ENCODE peak calls at places on chromosomes 6 and 20, in four cellular contexts. N is GM12878, M is HepG2, B is H1. T is an unnamed sample.

GRCh38 chr20:52996726-52997125 is 24.6 kb downstream of the TSHZ2 start:
- DNase-seq in B (no peak), M (no peak), N (no peak), T (no peak)

GRCh38 chr6:56677559-56677958 is 34.9 kb upstream of the DST start:
- DNase-seq in M (no peak), B (no peak), N (no peak), T (no peak)

GRCh38 chr6:144578385-144579350 is 293.5 kb downstream of the UTRN start:
- DNase-seq in N (no peak), B (no peak), M (peak; percentile 92), T (no peak)

GRCh38 chr20:57091748-57092111 is 174.7 kb downstream of the BMP7 start:
- DNase-seq in B (no peak), N (no peak), M (no peak), T (no peak)

GRCh38 chr6:7991992-7992815 is 72.0 kb downstream of the BLOC1S5 start:
- DNase-seq in B (no peak), M (peak; percentile 69), N (peak; percentile 13), T (peak; percentile 64)

GRCh38 chr6:37507690-37508421 is 8.2 kb upstream of the CCDC167 start:
- DNase-seq in B (no peak), N (no peak), M (no peak), T (no peak)

GRCh38 chr6:90048191-90048969 is 154.1 kb downstream of the GJA10 start:
- DNase-seq in B (no peak), N (no peak), M (no peak), T (no peak)

GRCh38 chr20:59159091-59159821 is 4.4 kb upstream of the ZNF831 start:
- DNase-seq in N (no peak), B (peak; percentile 64), M (no peak), T (no peak)

GRCh38 chr6:44248579-44248978 is 1.7 kb downstream of the HSP90AB1 start:
- DNase-seq in N (no peak), M (no peak), B (no peak), T (no peak)

GRCh38 chr6:135250751-135251356 is 69.7 kb downstream of the MYB start:
- DNase-seq in B (peak; percentile 56), M (peak; percentile 49), N (no peak), T (no peak)

GRCh38 chr6:110511401-110511800 is 35.0 kb upstream of the SLC22A16 start:
- DNase-seq in B (peak; percentile 52), N (no peak), M (no peak), T (no peak)

GRCh38 chr6:96704713-96705112 is 132.6 kb downstream of the GPR63 start:
- DNase-seq in B (no peak), N (no peak), M (no peak), T (no peak)

GRCh38 chr20:34375977-34376430 is 12.9 kb downstream of the ITCH start:
- DNase-seq in N (no peak), M (peak; percentile 53), B (no peak), T (no peak)

GRCh38 chr20:61719691-61720347 is 345.9 kb downstream of the TAF4 start:
- DNase-seq in N (no peak), B (no peak), M (no peak), T (no peak)

GRCh38 chr20:17431621-17432364 is 99.4 kb downstream of the BFSP1 start:
- DNase-seq in N (no peak), B (peak; percentile 85), M (peak; percentile 57), T (peak; percentile 61)

GRCh38 chr6:5517781-5518180 is 256.5 kb downstream of the FARS2 start:
- DNase-seq in B (no peak), N (no peak), M (no peak), T (no peak)

GRCh38 chr6:19753822-19754221 is 83.3 kb upstream of the ID4 start:
- DNase-seq in N (no peak), B (no peak), M (no peak), T (no peak)

GRCh38 chr6:4489538-4489937 is 286.7 kb upstream of the CDYL start:
- DNase-seq in B (no peak), M (no peak), N (no peak), T (no peak)

GRCh38 chr6:112839525-112839961 is 492.4 kb downstream of the RFPL4B start:
- DNase-seq in M (no peak), B (no peak), N (no peak), T (no peak)

GRCh38 chr20:45405566-45406259 is 2.4 kb upstream of the DBNDD2 start:
- DNase-seq in M (no peak), B (peak; percentile 66), N (no peak), T (peak; percentile 51)

GRCh38 chr6:34485321-34486060 is 19.6 kb downstream of the PACSIN1 start:
- DNase-seq in N (no peak), M (no peak), B (no peak), T (no peak)

GRCh38 chr6:112927641-112928040 is 580.5 kb downstream of the RFPL4B start:
- DNase-seq in M (no peak), N (no peak), B (no peak), T (no peak)

GRCh38 chr20:38882600-38882999 is 43.6 kb upstream of the FAM83D start:
- DNase-seq in N (no peak), B (no peak), M (no peak), T (no peak)
- H3K4me1 ChIP-seq in N (peaks cover 39% of the 10 kb centered on the region), B (no peaks in the 10 kb centered on the region), M (peaks cover 12% of the 10 kb centered on the region), T (peaks cover 7% of the 10 kb centered on the region)

DNA sequence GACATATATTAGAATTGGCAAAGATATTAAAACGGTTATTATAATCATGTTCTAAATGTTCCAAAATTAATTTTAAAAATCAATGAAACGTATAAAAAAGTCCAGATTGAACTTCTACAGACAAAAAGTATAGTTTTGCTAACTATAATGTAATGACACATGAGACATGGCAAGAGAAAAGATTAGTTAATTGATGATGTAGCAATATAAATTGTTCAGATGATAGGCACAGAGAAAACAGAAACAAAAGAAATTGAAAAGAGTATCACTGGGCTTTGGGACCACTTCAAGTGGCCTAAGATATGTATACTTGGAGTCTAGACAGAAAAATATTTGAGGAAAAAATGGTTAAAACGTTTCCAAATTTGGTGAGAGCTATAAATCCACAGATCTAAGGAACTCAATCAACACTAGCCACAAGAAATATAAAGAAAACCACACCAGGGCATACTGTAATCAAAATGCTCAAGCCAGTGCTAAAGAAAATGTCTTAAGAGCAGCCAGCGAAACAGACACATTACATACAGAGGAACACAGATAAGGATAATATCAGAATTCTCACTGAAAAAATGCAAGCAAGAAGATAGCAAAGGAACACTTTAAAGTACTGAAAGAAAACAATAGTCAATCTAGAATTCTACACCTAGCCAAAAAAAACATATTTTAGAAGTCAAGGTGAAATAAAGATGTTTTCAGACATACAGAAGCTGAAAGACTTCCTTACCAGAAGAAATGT is 172.6 kb upstream of the FOXQ1 start:
- DNase-seq in N (no peak), B (no peak), M (no peak), T (no peak)
- TF ChIP-seq ATF3 in N (no peak), B (no peak), M (no peak), T (no peak)

DNA sequence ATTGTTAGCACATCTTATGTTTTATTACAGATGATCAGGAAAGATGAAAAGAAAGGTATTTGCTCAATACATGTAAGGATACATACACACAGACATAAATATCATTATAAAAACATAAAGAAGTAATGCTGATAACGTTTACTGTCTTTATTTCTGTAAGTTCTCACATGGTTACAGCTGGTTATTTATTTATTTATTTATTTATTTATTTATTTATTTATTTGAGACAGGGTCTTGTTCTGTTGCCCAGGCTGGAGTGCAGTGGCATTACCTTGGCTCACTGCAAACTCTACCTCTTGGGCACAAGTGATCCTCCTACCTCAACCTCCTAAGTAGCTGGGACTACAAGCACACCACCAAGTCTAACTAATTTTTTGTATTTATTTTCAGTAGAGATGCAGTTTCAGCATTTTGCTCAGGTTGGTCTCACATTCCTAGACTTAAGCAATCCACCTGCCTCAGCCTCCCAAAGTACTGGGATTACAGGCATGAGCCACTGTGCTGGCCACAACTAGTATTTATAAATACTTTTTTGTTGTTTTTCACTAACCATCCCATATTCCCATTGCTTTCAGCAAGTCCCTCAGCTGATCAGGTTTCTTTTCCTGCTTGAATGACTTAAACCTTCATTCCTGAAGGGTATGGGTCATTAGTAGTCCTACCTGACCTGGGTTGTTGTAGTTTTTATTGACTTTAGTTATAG is 35.8 kb downstream of the HLA-B start:
- DNase-seq in B (no peak), N (no peak), M (no peak), T (no peak)
- TF ChIP-seq TAF1 in B (no peak), N (no peak), M (no peak), T (no peak)

GRCh38 chr20:36472656-36473071 is 68.7 kb upstream of the MYL9 start:
- DNase-seq in N (no peak), B (peak; percentile 73), M (no peak), T (peak; percentile 65)

GRCh38 chr20:36469973-36470372 is 71.3 kb upstream of the MYL9 start:
- DNase-seq in B (no peak), M (no peak), N (no peak), T (no peak)

GRCh38 chr20:36468149-36469000 is 72.9 kb upstream of the MYL9 start:
- DNase-seq in B (no peak), N (no peak), M (peak; percentile 85), T (no peak)

GRCh38 chr20:36471885-36472642 is 69.3 kb upstream of the MYL9 start:
- DNase-seq in M (no peak), B (no peak), N (no peak), T (no peak)

DNA sequence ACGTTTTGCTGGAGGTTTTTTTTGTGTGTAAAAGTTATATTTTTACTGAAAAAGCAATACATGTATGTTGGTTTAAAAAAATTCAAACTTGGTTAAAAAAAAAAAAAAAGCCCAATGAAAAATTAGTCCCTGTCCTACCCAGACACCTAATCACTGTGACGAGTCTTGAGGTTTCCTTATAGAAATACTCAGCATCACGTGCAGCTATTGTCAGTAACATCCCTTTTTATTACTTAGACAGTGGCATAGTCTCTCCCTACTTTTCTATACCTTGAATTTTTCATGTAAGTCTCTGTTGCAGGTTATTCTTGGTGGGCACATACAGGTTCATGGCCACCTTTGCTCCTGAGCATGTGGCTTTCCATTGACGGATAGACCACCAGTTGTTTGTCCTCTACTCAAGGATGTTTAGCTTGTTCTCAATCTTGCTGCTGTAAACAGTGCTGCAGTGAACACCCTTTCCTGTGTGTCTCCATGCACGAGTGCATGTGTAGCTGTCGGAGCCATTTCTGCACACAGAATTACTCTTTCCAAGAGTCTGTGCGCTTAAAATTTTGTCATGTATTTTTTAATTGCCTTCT is 70.7 kb upstream of the MYL9 start:
- DNase-seq in M (no peak), N (no peak), B (no peak), T (no peak)
- H3K4me1 ChIP-seq in M (peaks cover 94% of the 10 kb centered on the region), N (peaks cover 51% of the 10 kb centered on the region), B (peaks cover 10% of the 10 kb centered on the region), T (peaks cover 23% of the 10 kb centered on the region)

DNA sequence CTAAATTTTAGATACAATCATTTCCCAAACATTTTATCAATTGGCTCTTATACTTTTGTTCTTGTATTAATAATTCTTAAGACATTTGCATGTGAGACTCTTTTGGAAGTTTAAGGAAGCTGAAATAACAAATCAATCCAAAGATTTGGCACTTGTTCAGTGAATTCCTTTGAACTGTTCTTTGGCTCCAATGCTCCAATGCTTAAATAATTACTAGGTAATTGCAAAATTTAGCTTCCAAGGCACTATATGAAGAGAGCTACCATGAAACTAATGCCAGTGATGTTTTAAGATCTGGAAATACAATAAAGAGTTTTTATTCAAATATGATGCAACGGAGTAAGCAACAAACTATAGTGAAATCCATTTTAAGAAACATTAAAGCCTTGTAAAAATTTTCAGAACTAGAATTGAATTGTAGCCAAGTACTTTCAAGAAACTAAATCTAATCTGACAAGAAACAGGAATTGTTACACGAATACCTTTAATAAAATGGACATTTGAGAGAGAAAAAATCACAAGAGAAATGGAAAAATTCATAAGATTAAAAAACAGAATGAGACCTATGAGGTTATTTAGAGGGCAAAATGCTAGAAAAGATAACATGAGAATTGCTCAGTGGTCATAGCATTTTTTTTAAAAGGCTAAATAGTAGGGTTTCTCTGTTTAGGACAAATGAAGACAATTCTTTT is 43.6 kb upstream of the SMLR1 start:
- DNase-seq in B (no peak), N (no peak), M (no peak), T (no peak)
- TF ChIP-seq ATF3 in B (no peak), N (no peak), M (no peak), T (no peak)